ENCODE peak calls at places on chromosomes 11 and 22, in ten cellular contexts. Z is GM12865, Q is NCI-H1436, T is neural crest cell, S is Right ventricle myocardium superior, G is amniotic stem cell, I is NCI-H2081, O is ELF-1, B is PC-9, D is DMS53. H is an unnamed sample.

GRCh38 chr11:45931739-45932138 is 9.3 kb downstream of the LARGE2 start:
- DNase-seq in G (no peak), Q (no peak), S (no peak), T (no peak), B (no peak), I (no peak), Z (no peak), D (no peak), O (no peak), H (no peak)

GRCh38 chr11:83019888-83020579 is 51.7 kb downstream of the RAB30 start:
- DNase-seq in S (peak), Q (no peak), T (no peak), G (no peak), I (no peak), D (no peak), B (no peak), Z (no peak), O (no peak), H (peak)

GRCh38 chr22:33476716-33477115 is 418.5 kb upstream of the SYN3 start:
- DNase-seq in Q (no peak), B (peak), G (no peak), T (no peak), O (no peak), Z (peak), I (no peak), D (no peak), S (no peak), H (no peak)

GRCh38 chr22:34493471-34493870 is 572.5 kb upstream of the ISX start:
- DNase-seq in D (no peak), O (no peak), Q (no peak), Z (no peak), B (no peak), G (no peak), T (no peak), S (no peak), I (no peak), H (no peak)

GRCh38 chr22:24423519-24424000 is 3.8 kb upstream of the ADORA2A start:
- DNase-seq in S (peak), I (no peak), Q (peak), D (peak), O (peak), B (peak), Z (peak), T (peak), G (no peak), H (peak)

GRCh38 chr22:39209756-39210155 is 35.0 kb downstream of the PDGFB start:
- DNase-seq in S (no peak), G (no peak), B (no peak), O (no peak), Q (no peak), T (no peak), D (peak), Z (no peak), I (peak), H (no peak)

GRCh38 chr11:132549001-132549400 is 983.3 kb downstream of the OPCML start:
- DNase-seq in G (no peak), B (no peak), Z (no peak), Q (no peak), T (no peak), O (no peak), S (no peak), I (no peak), D (no peak), H (no peak)

GRCh38 chr11:126348806-126349582 is 6.5 kb upstream of the ST3GAL4 start:
- DNase-seq in Q (no peak), T (no peak), S (peak), B (no peak), G (no peak), Z (no peak), I (no peak), O (no peak), D (peak), H (peak)

GRCh38 chr11:129283141-129283540 is 91.0 kb upstream of the ARHGAP32 start:
- DNase-seq in O (peak), T (no peak), B (peak), I (no peak), S (no peak), G (no peak), Z (no peak), D (peak), Q (no peak), H (no peak)

GRCh38 chr11:10638285-10638684 is 55.3 kb downstream of the IRAG1 start:
- DNase-seq in G (peak), I (no peak), Z (no peak), S (no peak), B (no peak), D (no peak), O (no peak), T (no peak), Q (no peak), H (no peak)

GRCh38 chr11:105611414-105611813 is 1.5 kb downstream of the GRIA4 start:
- DNase-seq in T (no peak), S (no peak), G (no peak), Q (no peak), B (no peak), Z (no peak), D (no peak), O (no peak), I (no peak), H (no peak)

GRCh38 chr11:117931971-117932370 is 2.8 kb upstream of the TMPRSS13 start:
- DNase-seq in Z (peak), I (no peak), O (no peak), D (peak), Q (no peak), S (no peak), T (no peak), B (peak), G (no peak), H (no peak)